ENCODE peak calls at places on chromosomes 7 and 10, in five cellular contexts. M, G, C, X and S are unnamed samples.

GRCh38 chr7:8125680-8126444 is 136.1 kb downstream of the ICA1 start:
- DNase-seq in X (no peak), G (peak; percentile 81), C (peak; percentile 42), M (no peak), S (no peak)

GRCh38 chr7:133139350-133139749 is 57.5 kb upstream of the CHCHD3 start:
- DNase-seq in C (no peak), X (no peak), M (peak; percentile 50), G (no peak), S (no peak)

GRCh38 chr10:100311307-100311706 is 18.7 kb downstream of the PKD2L1 start:
- DNase-seq in X (no peak), C (no peak), G (no peak), M (peak; percentile 20), S (no peak)

GRCh38 chr10:2619472-2619871 is 447.9 kb upstream of the PFKP start:
- DNase-seq in M (peak; percentile 41), C (no peak), G (no peak), X (peak; percentile 91), S (no peak)

GRCh38 chr7:11127112-11127785 is 153.6 kb downstream of the PHF14 start:
- DNase-seq in X (no peak), C (no peak), G (no peak), M (no peak), S (no peak)

GRCh38 chr7:2760098-2760889 is 72.3 kb downstream of the AMZ1 start:
- DNase-seq in M (peak; percentile 87), G (no peak), C (peak; percentile 88), X (peak; percentile 77), S (peak; percentile 67)

GRCh38 chr7:157970744-157971143 is 616.9 kb downstream of the PTPRN2 start:
- DNase-seq in X (no peak), G (no peak), M (no peak), C (no peak), S (no peak)

GRCh38 chr10:95303950-95304349 is 13.1 kb upstream of the PDLIM1 start:
- DNase-seq in M (no peak), X (no peak), G (no peak), C (no peak), S (no peak)

GRCh38 chr10:114577133-114577532 is 80.9 kb downstream of the ABLIM1 start:
- DNase-seq in X (no peak), G (no peak), M (peak; percentile 19), C (no peak), S (no peak)

GRCh38 chr10:86798636-86799035 is 42.2 kb downstream of the BMPR1A start:
- DNase-seq in C (no peak), X (no peak), M (no peak), G (no peak), S (no peak)

GRCh38 chr10:49173201-49173772 is 14.9 kb downstream of the TMEM273 start:
- DNase-seq in G (peak; percentile 7), M (no peak), C (no peak), X (no peak), S (no peak)

GRCh38 chr7:156223935-156224334 is 411.7 kb upstream of the SHH start:
- DNase-seq in G (no peak), X (no peak), C (no peak), M (no peak), S (no peak)

GRCh38 chr10:79352035-79352595 is 4.8 kb downstream of the PPIF start:
- DNase-seq in C (no peak), M (no peak), X (no peak), G (no peak), S (no peak)

GRCh38 chr7:3429981-3430380 is 128.9 kb downstream of the SDK1 start:
- DNase-seq in M (no peak), X (no peak), C (no peak), G (no peak), S (no peak)

GRCh38 chr7:78493383-78493782 is 694.8 kb downstream of the PHTF2 start:
- DNase-seq in X (no peak), G (no peak), M (no peak), C (no peak), S (no peak)

GRCh38 chr7:134667899-134668298 is 21.2 kb downstream of the BPGM start:
- DNase-seq in M (no peak), G (no peak), C (no peak), X (no peak), S (no peak)